ENCODE peak calls at places on chromosomes 7 and 10, in ten cellular contexts. T is ovary; N is heart right ventricle; W is CD8-positive, alpha-beta T cell; R is esophagus squamous epithelium; J is A673; H is hepatocyte; P is AG04450; B is HL-60; U is breast epithelium. D is an unnamed sample.

GRCh38 chr7:8490391-8490790 is 57.0 kb downstream of the NXPH1 start:
- DNase-seq in W (no peak), N (no peak), T (no peak), J (no peak), P (no peak), U (no peak), R (no peak), B (no peak), H (no peak), D (no peak)

GRCh38 chr10:97192952-97193435 is 7.2 kb upstream of the SLIT1 start:
- DNase-seq in J (no peak), U (no peak), T (no peak), N (no peak), B (no peak), W (no peak), R (no peak), H (no peak), P (no peak), D (no peak)

GRCh38 chr7:129363-130221 is 62.8 kb upstream of the FAM20C start:
- DNase-seq in W (no peak), R (no peak), U (no peak), B (peak), P (no peak), H (peak), T (no peak), N (no peak), J (no peak), D (no peak)

GRCh38 chr7:91398341-91398740 is 134.1 kb downstream of the FZD1 start:
- DNase-seq in U (no peak), P (no peak), J (no peak), W (no peak), N (no peak), H (no peak), R (no peak), T (no peak), B (no peak), D (no peak)

GRCh38 chr10:114343623-114344306 is 60.5 kb downstream of the AFAP1L2 start:
- DNase-seq in R (no peak), T (no peak), B (no peak), J (no peak), H (no peak), N (no peak), W (no peak), U (no peak), P (no peak), D (no peak)

GRCh38 chr10:117477241-117477947 is 65.2 kb upstream of the EMX2 start:
- DNase-seq in P (no peak), J (no peak), H (no peak), R (no peak), N (no peak), T (no peak), U (no peak), B (no peak), W (no peak), D (no peak)

GRCh38 chr7:55074008-55074499 is 55.2 kb downstream of the EGFR start:
- DNase-seq in J (no peak), U (no peak), H (peak), T (peak), R (no peak), P (no peak), B (no peak), W (no peak), N (peak), D (no peak)

GRCh38 chr7:154912921-154913644 is 89.8 kb downstream of the PAXIP1 start:
- DNase-seq in R (no peak), P (no peak), W (no peak), B (no peak), N (no peak), J (peak), U (no peak), T (no peak), H (no peak), D (no peak)

GRCh38 chr10:29535778-29536459 is 98.9 kb downstream of the SVIL start:
- DNase-seq in T (no peak), N (no peak), U (no peak), B (no peak), P (no peak), R (no peak), H (no peak), J (no peak), W (no peak), D (no peak)

GRCh38 chr7:22417349-22417748 is 60.4 kb upstream of the RAPGEF5 start:
- DNase-seq in W (no peak), J (no peak), R (no peak), T (no peak), N (no peak), P (no peak), B (no peak), U (no peak), H (no peak), D (no peak)

GRCh38 chr7:69778138-69778537 is 179.9 kb downstream of the AUTS2 start:
- DNase-seq in U (no peak), P (no peak), T (no peak), B (no peak), J (no peak), N (no peak), W (no peak), H (no peak), R (no peak), D (no peak)

GRCh38 chr7:150420242-150420641 is 30.2 kb upstream of the GIMAP8 start:
- DNase-seq in N (no peak), H (peak), R (no peak), J (no peak), U (no peak), W (no peak), P (no peak), T (no peak), B (no peak), D (no peak)

GRCh38 chr10:17143055-17143690 is 13.6 kb upstream of the CUBN start:
- DNase-seq in P (no peak), H (no peak), B (no peak), J (no peak), N (no peak), T (no peak), R (no peak), W (no peak), U (no peak), D (no peak)

GRCh38 chr10:7410306-7410799 is 481 bp downstream of the SFMBT2 start:
- DNase-seq in W (no peak), P (no peak), J (no peak), R (no peak), N (peak), B (peak), T (peak), H (peak), U (no peak), D (no peak)

GRCh38 chr10:97184971-97185325 is 811 bp downstream of the SLIT1 start:
- DNase-seq in U (no peak), R (no peak), P (no peak), J (no peak), W (no peak), T (no peak), H (no peak), B (no peak), N (no peak), D (no peak)

GRCh38 chr7:151382079-151382885 is 27.6 kb downstream of the WDR86 start:
- DNase-seq in N (no peak), B (no peak), P (no peak), J (no peak), U (no peak), R (no peak), T (no peak), H (no peak), W (no peak), D (no peak)

GRCh38 chr7:120867932-120868331 is 10.0 kb upstream of the TSPAN12 start:
- DNase-seq in W (no peak), N (no peak), R (no peak), H (no peak), B (no peak), P (no peak), J (no peak), U (no peak), T (no peak), D (no peak)

GRCh38 chr10:4242561-4243035 is 457.6 kb upstream of the KLF6 start:
- DNase-seq in W (no peak), U (no peak), H (no peak), B (no peak), R (no peak), N (peak), J (peak), P (peak), T (peak), D (no peak)

GRCh38 chr7:156935250-156935649 is 14.3 kb upstream of the NOM1 start:
- DNase-seq in B (no peak), U (no peak), T (no peak), N (no peak), W (no peak), R (no peak), H (no peak), P (no peak), J (no peak), D (no peak)

GRCh38 chr7:102454423-102454822 is 10.2 kb downstream of the ALKBH4 start:
- DNase-seq in J (no peak), P (no peak), R (no peak), N (no peak), B (no peak), H (no peak), T (no peak), W (no peak), U (no peak), D (no peak)

GRCh38 chr10:132595850-132596249 is 58.3 kb downstream of the INPP5A start:
- DNase-seq in T (no peak), B (no peak), J (no peak), R (no peak), P (no peak), H (no peak), W (no peak), U (no peak), N (no peak), D (no peak)

GRCh38 chr10:123446449-123447156 is 219.6 kb upstream of the GPR26 start:
- DNase-seq in U (no peak), N (no peak), W (no peak), R (no peak), H (no peak), P (no peak), T (no peak), J (no peak), B (no peak), D (no peak)

GRCh38 chr10:19825690-19826089 is 9.5 kb downstream of the PLXDC2 start:
- DNase-seq in P (no peak), U (no peak), R (no peak), N (no peak), W (no peak), B (peak), J (no peak), H (no peak), T (no peak), D (no peak)

GRCh38 chr7:139830292-139830691 is 1.2 kb downstream of the TBXAS1 start:
- DNase-seq in N (no peak), P (no peak), R (no peak), U (no peak), J (no peak), W (no peak), B (no peak), T (no peak), H (no peak), D (no peak)

GRCh38 chr7:28587211-28587610 is 174.9 kb downstream of the CREB5 start:
- DNase-seq in W (no peak), U (peak), J (no peak), H (peak), R (no peak), P (no peak), N (no peak), B (no peak), T (no peak), D (no peak)

GRCh38 chr10:123521076-123521475 is 145.1 kb upstream of the GPR26 start:
- DNase-seq in P (no peak), T (no peak), B (no peak), U (peak), H (no peak), J (no peak), R (no peak), N (no peak), W (no peak), D (no peak)

GRCh38 chr7:92924800-92925199 is 88.4 kb upstream of the CDK6 start:
- DNase-seq in R (no peak), H (no peak), T (no peak), W (no peak), J (no peak), P (no peak), B (no peak), U (no peak), N (no peak), D (no peak)

GRCh38 chr10:97190452-97190851 is 4.7 kb upstream of the SLIT1 start:
- DNase-seq in T (no peak), W (no peak), B (no peak), N (no peak), H (no peak), J (no peak), P (no peak), R (no peak), U (no peak), D (no peak)

GRCh38 chr7:22350466-22351328 is 6.3 kb downstream of the RAPGEF5 start:
- DNase-seq in W (no peak), U (no peak), J (peak), B (no peak), R (no peak), T (no peak), P (no peak), N (no peak), H (peak), D (no peak)

GRCh38 chr10:99571816-99572215 is 39.1 kb downstream of the NKX2-3 start:
- DNase-seq in T (no peak), P (no peak), B (no peak), N (no peak), U (no peak), J (no peak), H (no peak), R (no peak), W (no peak), D (no peak)

GRCh38 chr7:99365318-99366141 is 9.0 kb upstream of the ARPC1B start:
- DNase-seq in U (no peak), B (peak), H (peak), W (peak), J (peak), R (no peak), P (no peak), T (no peak), N (peak), D (no peak)

GRCh38 chr10:52258791-52259427 is 55.2 kb upstream of the DKK1 start:
- DNase-seq in U (no peak), H (no peak), T (no peak), N (no peak), B (no peak), R (no peak), P (no peak), W (no peak), J (no peak), D (no peak)

GRCh38 chr10:52257692-52258075 is 56.4 kb upstream of the DKK1 start:
- DNase-seq in B (no peak), P (no peak), H (no peak), N (no peak), U (no peak), R (no peak), T (no peak), W (no peak), J (no peak), D (no peak)

GRCh38 chr10:52256832-52257691 is 57.0 kb upstream of the DKK1 start:
- DNase-seq in U (no peak), R (no peak), H (no peak), B (no peak), J (no peak), P (no peak), N (no peak), W (no peak), T (no peak), D (no peak)

GRCh38 chr10:52261362-52261761 is 52.7 kb upstream of the DKK1 start:
- DNase-seq in J (no peak), W (no peak), T (no peak), H (no peak), R (no peak), U (no peak), N (no peak), P (no peak), B (no peak), D (no peak)

GRCh38 chr10:52259428-52259812 is 54.7 kb upstream of the DKK1 start:
- DNase-seq in H (no peak), J (no peak), N (no peak), W (no peak), U (no peak), T (no peak), P (no peak), B (no peak), R (no peak), D (no peak)
- H3K4me3 ChIP-seq in H (no peak), J (no peak), N (no peak), W (no peak), U (no peak), T (no peak), P (no peak), B (no peak), R (no peak), D (no peak)

GRCh38 chr7:97005764-97006145 is 402 bp downstream of the DLX6 start:
- DNase-seq in J (no peak), B (no peak), P (no peak), R (no peak), T (no peak), W (no peak), H (no peak), U (no peak), N (no peak), D (no peak)
- H3K27ac ChIP-seq in J (peak), B (no peak), P (no peak), R (no peak), T (no peak), W (no peak), H (peak), U (no peak), N (no peak), D (no peak)

GRCh38 chr7:127440206-127440605 is 47.7 kb upstream of the ZNF800 start:
- DNase-seq in U (no peak), W (no peak), T (no peak), J (no peak), P (no peak), N (no peak), R (no peak), H (no peak), B (no peak), D (no peak)
- H3K4me3 ChIP-seq in U (no peak), W (no peak), T (no peak), J (no peak), P (no peak), N (no peak), R (no peak), H (no peak), B (no peak), D (no peak)

DNA sequence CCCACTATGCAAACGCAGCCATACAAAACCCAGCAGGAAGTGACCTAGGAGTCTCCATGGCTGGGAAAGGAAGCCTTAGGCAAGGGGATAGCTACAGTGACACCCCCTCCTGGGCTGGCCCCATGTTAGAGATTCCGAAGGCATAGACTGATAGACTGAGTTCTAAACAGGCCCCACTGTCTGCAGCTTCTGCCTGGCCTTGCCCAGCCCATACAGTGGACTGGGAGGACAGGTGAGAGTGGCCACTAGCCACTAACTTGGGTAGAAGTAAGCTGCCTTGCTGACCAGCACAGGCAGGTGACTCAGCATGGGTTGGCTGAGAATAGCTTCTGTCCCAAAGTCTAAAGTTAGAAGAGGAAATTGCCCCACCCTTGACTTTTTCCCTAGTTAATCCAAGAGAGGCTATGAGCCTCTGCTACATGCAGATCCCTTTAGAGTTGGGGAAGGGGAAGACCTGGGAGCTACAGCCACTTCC is 106.2 kb downstream of the C10orf105 start:
- DNase-seq in J (no peak), H (peak), U (no peak), W (no peak), P (no peak), B (no peak), R (no peak), N (no peak), T (no peak), D (no peak)
- H3K27ac ChIP-seq in J (no peak), H (peak), U (no peak), W (no peak), P (no peak), B (no peak), R (no peak), N (peak), T (no peak), D (no peak)

GRCh38 chr10:103089493-103089892 is 103.6 kb downstream of the NT5C2 start:
- DNase-seq in U (no peak), W (no peak), J (no peak), N (no peak), P (no peak), B (no peak), R (no peak), T (no peak), H (no peak), D (no peak)
- H3K4me3 ChIP-seq in U (no peak), W (no peak), J (no peak), N (no peak), P (no peak), B (no peak), R (no peak), T (no peak), H (no peak), D (no peak)

GRCh38 chr10:49007128-49007527 is 67.5 kb upstream of the LRRC18 start:
- DNase-seq in U (no peak), R (no peak), W (no peak), P (no peak), N (no peak), H (no peak), J (no peak), T (no peak), B (no peak), D (no peak)

GRCh38 chr10:49000437-49001398 is 61.1 kb upstream of the LRRC18 start:
- DNase-seq in U (no peak), T (no peak), P (no peak), B (no peak), W (no peak), J (no peak), H (no peak), R (no peak), N (no peak), D (no peak)

GRCh38 chr10:49005270-49005669 is 65.6 kb upstream of the LRRC18 start:
- DNase-seq in H (no peak), U (no peak), P (no peak), W (no peak), J (no peak), N (no peak), B (no peak), T (peak), R (no peak), D (no peak)

GRCh38 chr10:49001402-49001801 is 61.8 kb upstream of the LRRC18 start:
- DNase-seq in B (no peak), U (no peak), N (no peak), H (peak), W (no peak), J (no peak), T (peak), P (no peak), R (no peak), D (no peak)

GRCh38 chr10:49001861-49002675 is 62.4 kb upstream of the LRRC18 start:
- DNase-seq in T (peak), U (no peak), J (no peak), W (no peak), N (peak), H (no peak), B (no peak), R (no peak), P (no peak), D (no peak)
- H3K27ac ChIP-seq in T (no peak), U (no peak), J (no peak), W (no peak), N (peak), H (no peak), B (no peak), R (no peak), P (no peak), D (peak)

D was measured in thoracic aorta.